ENCODE peak calls at places on chromosomes 4 and X, in seven cellular contexts. B is stimulated activated CD4-positive, alpha-beta T cell treated with anti-CD3 and anti-CD28 coated beads, Interleukin-12 subunit alpha, Interleukin-12 subunit beta, amount 100 ng/mL, for 48 hours; J is foreskin fibroblast; H is aorta; T is DND-41; F is heart right ventricle; I is activated naive CD4-positive, alpha-beta T cell treated with Interleukin-2 at 50 U/mL for 16 hours. R is an unnamed sample.

GRCh38 chr4:104129243-104129642 is 365.5 kb downstream of the CXXC4 start:
- DNase-seq in B (no peak), J (no peak), H (no peak), T (no peak), F (no peak), I (no peak), R (no peak)

GRCh38 chrX:68045008-68045577 is 388.2 kb downstream of the OPHN1 start:
- DNase-seq in B (no peak), J (no peak), H (no peak), T (no peak), F (no peak), I (no peak), R (no peak)

GRCh38 chrX:21374994-21375794 is 976 bp downstream of the CNKSR2 start:
- DNase-seq in B (no peak), J (no peak), H (no peak), T (peak), F (no peak), I (peak), R (peak)

GRCh38 chr4:116618638-116619037 is 466.7 kb downstream of the TRAM1L1 start:
- DNase-seq in B (no peak), J (no peak), H (no peak), T (no peak), F (no peak), I (no peak), R (no peak)

GRCh38 chr4:36039031-36039430 is 205.3 kb downstream of the ARAP2 start:
- DNase-seq in B (no peak), J (no peak), H (no peak), T (peak), F (no peak), I (no peak), R (no peak)

GRCh38 chr4:110567266-110567665 is 55.6 kb downstream of the PITX2 start:
- DNase-seq in B (no peak), J (no peak), H (no peak), T (no peak), F (no peak), I (no peak), R (no peak)

GRCh38 chrX:39757971-39758370 is 339.8 kb downstream of the BCOR start:
- DNase-seq in B (no peak), J (no peak), H (no peak), T (no peak), F (no peak), I (no peak), R (no peak)

GRCh38 chr4:98260047-98260578 is 1.1 kb upstream of the RAP1GDS1 start:
- DNase-seq in B (peak), J (no peak), H (peak), T (no peak), F (no peak), I (no peak), R (no peak)

R was measured in left ventricle myocardium superior.